ENCODE peak calls at places on chromosome 16, in ten cellular contexts. One of them, this sample, is unnamed.

GRCh38 chr16:17101646-17102045 is 369.1 kb downstream of the XYLT1 start:
- DNase-seq in sigmoid colon: no peak
- DNase-seq in SK-N-SH: no peak
- DNase-seq in upper lobe of left lung: no peak
- DNase-seq in esophagus muscularis mucosa: no peak
- DNase-seq in stomach: no peak
- DNase-seq in HepG2: no peak
- DNase-seq in transverse colon: no peak
- DNase-seq in K562: peak
- DNase-seq in H1: no peak
- DNase-seq in this sample: no peak

GRCh38 chr16:51523400-51523799 is 372.3 kb upstream of the SALL1 start:
- DNase-seq in sigmoid colon: no peak
- DNase-seq in SK-N-SH: no peak
- DNase-seq in upper lobe of left lung: no peak
- DNase-seq in esophagus muscularis mucosa: no peak
- DNase-seq in stomach: no peak
- DNase-seq in HepG2: no peak
- DNase-seq in transverse colon: no peak
- DNase-seq in K562: no peak
- DNase-seq in H1: no peak
- DNase-seq in this sample: no peak

GRCh38 chr16:28974007-28974436 is 556 bp upstream of the SPNS1 start:
- DNase-seq in sigmoid colon: no peak
- DNase-seq in SK-N-SH: peak
- DNase-seq in upper lobe of left lung: no peak
- DNase-seq in esophagus muscularis mucosa: no peak
- DNase-seq in stomach: peak
- DNase-seq in HepG2: peak
- DNase-seq in transverse colon: peak
- DNase-seq in K562: peak
- DNase-seq in H1: peak
- DNase-seq in this sample: no peak

GRCh38 chr16:28895609-28896008 is 17.3 kb downstream of the ATP2A1 start:
- DNase-seq in sigmoid colon: no peak
- DNase-seq in SK-N-SH: no peak
- DNase-seq in upper lobe of left lung: no peak
- DNase-seq in esophagus muscularis mucosa: no peak
- DNase-seq in stomach: no peak
- DNase-seq in HepG2: no peak
- DNase-seq in transverse colon: no peak
- DNase-seq in K562: no peak
- DNase-seq in H1: no peak
- DNase-seq in this sample: no peak

GRCh38 chr16:24670623-24671454 is 58.6 kb upstream of the TNRC6A start:
- DNase-seq in sigmoid colon: peak
- DNase-seq in SK-N-SH: peak
- DNase-seq in upper lobe of left lung: peak
- DNase-seq in esophagus muscularis mucosa: peak
- DNase-seq in stomach: no peak
- DNase-seq in HepG2: no peak
- DNase-seq in transverse colon: peak
- DNase-seq in K562: no peak
- DNase-seq in H1: no peak
- DNase-seq in this sample: no peak

GRCh38 chr16:50657251-50657650 is 23.9 kb downstream of the SNX20 start:
- DNase-seq in sigmoid colon: no peak
- DNase-seq in SK-N-SH: no peak
- DNase-seq in upper lobe of left lung: no peak
- DNase-seq in esophagus muscularis mucosa: no peak
- DNase-seq in stomach: no peak
- DNase-seq in HepG2: no peak
- DNase-seq in transverse colon: no peak
- DNase-seq in K562: no peak
- DNase-seq in H1: no peak
- DNase-seq in this sample: no peak

GRCh38 chr16:27751676-27752075 is 201.7 kb downstream of the KATNIP start:
- DNase-seq in sigmoid colon: no peak
- DNase-seq in SK-N-SH: no peak
- DNase-seq in upper lobe of left lung: no peak
- DNase-seq in esophagus muscularis mucosa: no peak
- DNase-seq in stomach: no peak
- DNase-seq in HepG2: no peak
- DNase-seq in transverse colon: no peak
- DNase-seq in K562: no peak
- DNase-seq in H1: no peak
- DNase-seq in this sample: no peak

GRCh38 chr16:50876263-50876662 is 134.4 kb downstream of the CYLD start:
- DNase-seq in sigmoid colon: no peak
- DNase-seq in SK-N-SH: no peak
- DNase-seq in upper lobe of left lung: no peak
- DNase-seq in esophagus muscularis mucosa: peak
- DNase-seq in stomach: no peak
- DNase-seq in HepG2: no peak
- DNase-seq in transverse colon: no peak
- DNase-seq in K562: no peak
- DNase-seq in H1: no peak
- DNase-seq in this sample: no peak

GRCh38 chr16:58863761-58864160 is 129.6 kb upstream of the GOT2 start:
- DNase-seq in sigmoid colon: no peak
- DNase-seq in SK-N-SH: peak
- DNase-seq in upper lobe of left lung: no peak
- DNase-seq in esophagus muscularis mucosa: no peak
- DNase-seq in stomach: no peak
- DNase-seq in HepG2: no peak
- DNase-seq in transverse colon: no peak
- DNase-seq in K562: no peak
- DNase-seq in H1: no peak
- DNase-seq in this sample: no peak

GRCh38 chr16:1300664-1301476 is 8.6 kb upstream of the UBE2I start:
- DNase-seq in sigmoid colon: no peak
- DNase-seq in SK-N-SH: peak
- DNase-seq in upper lobe of left lung: peak
- DNase-seq in esophagus muscularis mucosa: no peak
- DNase-seq in stomach: peak
- DNase-seq in HepG2: peak
- DNase-seq in transverse colon: peak
- DNase-seq in K562: peak
- DNase-seq in H1: no peak
- DNase-seq in this sample: no peak

GRCh38 chr16:84072014-84072413 is 29.4 kb upstream of the SLC38A8 start:
- DNase-seq in sigmoid colon: no peak
- DNase-seq in SK-N-SH: no peak
- DNase-seq in upper lobe of left lung: no peak
- DNase-seq in esophagus muscularis mucosa: no peak
- DNase-seq in stomach: no peak
- DNase-seq in HepG2: no peak
- DNase-seq in transverse colon: no peak
- DNase-seq in K562: no peak
- DNase-seq in H1: no peak
- DNase-seq in this sample: no peak

GRCh38 chr16:76583466-76583865 is 306.3 kb downstream of the CNTNAP4 start:
- DNase-seq in sigmoid colon: no peak
- DNase-seq in SK-N-SH: peak
- DNase-seq in upper lobe of left lung: no peak
- DNase-seq in esophagus muscularis mucosa: no peak
- DNase-seq in stomach: no peak
- DNase-seq in HepG2: no peak
- DNase-seq in transverse colon: no peak
- DNase-seq in K562: no peak
- DNase-seq in H1: no peak
- DNase-seq in this sample: no peak

GRCh38 chr16:1308036-1308976 is 1.1 kb upstream of the UBE2I start:
- DNase-seq in sigmoid colon: no peak
- DNase-seq in SK-N-SH: no peak
- DNase-seq in upper lobe of left lung: no peak
- DNase-seq in esophagus muscularis mucosa: no peak
- DNase-seq in stomach: no peak
- DNase-seq in HepG2: peak
- DNase-seq in transverse colon: peak
- DNase-seq in K562: no peak
- DNase-seq in H1: no peak
- DNase-seq in this sample: no peak

GRCh38 chr16:10609410-10609774 is 29.0 kb upstream of the EMP2 start:
- DNase-seq in sigmoid colon: no peak
- DNase-seq in SK-N-SH: no peak
- DNase-seq in upper lobe of left lung: no peak
- DNase-seq in esophagus muscularis mucosa: no peak
- DNase-seq in stomach: no peak
- DNase-seq in HepG2: no peak
- DNase-seq in transverse colon: no peak
- DNase-seq in K562: no peak
- DNase-seq in H1: no peak
- DNase-seq in this sample: no peak

GRCh38 chr16:72769876-72770275 is 278.1 kb downstream of the ZFHX3 start:
- DNase-seq in sigmoid colon: no peak
- DNase-seq in SK-N-SH: no peak
- DNase-seq in upper lobe of left lung: no peak
- DNase-seq in esophagus muscularis mucosa: no peak
- DNase-seq in stomach: no peak
- DNase-seq in HepG2: no peak
- DNase-seq in transverse colon: no peak
- DNase-seq in K562: no peak
- DNase-seq in H1: no peak
- DNase-seq in this sample: no peak

GRCh38 chr16:85659805-85660511 is 28.8 kb downstream of the GINS2 start:
- DNase-seq in sigmoid colon: peak
- DNase-seq in SK-N-SH: peak
- DNase-seq in upper lobe of left lung: peak
- DNase-seq in esophagus muscularis mucosa: no peak
- DNase-seq in stomach: peak
- DNase-seq in HepG2: peak
- DNase-seq in transverse colon: peak
- DNase-seq in K562: peak
- DNase-seq in H1: peak
- DNase-seq in this sample: peak
- TF ChIP-seq CTCF in sigmoid colon: peak
- TF ChIP-seq CTCF in SK-N-SH: peak
- TF ChIP-seq CTCF in upper lobe of left lung: peak
- TF ChIP-seq CTCF in esophagus muscularis mucosa: peak
- TF ChIP-seq CTCF in stomach: peak
- TF ChIP-seq CTCF in HepG2: peak
- TF ChIP-seq CTCF in transverse colon: peak
- TF ChIP-seq CTCF in K562: peak
- TF ChIP-seq CTCF in H1: peak
- TF ChIP-seq CTCF in this sample: peak

GRCh38 chr16:77723108-77723514 is 797 bp downstream of the NUDT7 start:
- DNase-seq in sigmoid colon: peak
- DNase-seq in SK-N-SH: peak
- DNase-seq in upper lobe of left lung: no peak
- DNase-seq in esophagus muscularis mucosa: no peak
- DNase-seq in stomach: no peak
- DNase-seq in HepG2: no peak
- DNase-seq in transverse colon: peak
- DNase-seq in K562: peak
- DNase-seq in H1: no peak
- DNase-seq in this sample: no peak

GRCh38 chr16:77724174-77724573 is 1.9 kb downstream of the NUDT7 start:
- DNase-seq in sigmoid colon: no peak
- DNase-seq in SK-N-SH: no peak
- DNase-seq in upper lobe of left lung: no peak
- DNase-seq in esophagus muscularis mucosa: no peak
- DNase-seq in stomach: no peak
- DNase-seq in HepG2: peak
- DNase-seq in transverse colon: no peak
- DNase-seq in K562: no peak
- DNase-seq in H1: no peak
- DNase-seq in this sample: no peak

GRCh38 chr16:77721752-77722314 is 481 bp upstream of the NUDT7 start:
- DNase-seq in sigmoid colon: no peak
- DNase-seq in SK-N-SH: no peak
- DNase-seq in upper lobe of left lung: no peak
- DNase-seq in esophagus muscularis mucosa: no peak
- DNase-seq in stomach: no peak
- DNase-seq in HepG2: no peak
- DNase-seq in transverse colon: no peak
- DNase-seq in K562: no peak
- DNase-seq in H1: no peak
- DNase-seq in this sample: no peak

DNA sequence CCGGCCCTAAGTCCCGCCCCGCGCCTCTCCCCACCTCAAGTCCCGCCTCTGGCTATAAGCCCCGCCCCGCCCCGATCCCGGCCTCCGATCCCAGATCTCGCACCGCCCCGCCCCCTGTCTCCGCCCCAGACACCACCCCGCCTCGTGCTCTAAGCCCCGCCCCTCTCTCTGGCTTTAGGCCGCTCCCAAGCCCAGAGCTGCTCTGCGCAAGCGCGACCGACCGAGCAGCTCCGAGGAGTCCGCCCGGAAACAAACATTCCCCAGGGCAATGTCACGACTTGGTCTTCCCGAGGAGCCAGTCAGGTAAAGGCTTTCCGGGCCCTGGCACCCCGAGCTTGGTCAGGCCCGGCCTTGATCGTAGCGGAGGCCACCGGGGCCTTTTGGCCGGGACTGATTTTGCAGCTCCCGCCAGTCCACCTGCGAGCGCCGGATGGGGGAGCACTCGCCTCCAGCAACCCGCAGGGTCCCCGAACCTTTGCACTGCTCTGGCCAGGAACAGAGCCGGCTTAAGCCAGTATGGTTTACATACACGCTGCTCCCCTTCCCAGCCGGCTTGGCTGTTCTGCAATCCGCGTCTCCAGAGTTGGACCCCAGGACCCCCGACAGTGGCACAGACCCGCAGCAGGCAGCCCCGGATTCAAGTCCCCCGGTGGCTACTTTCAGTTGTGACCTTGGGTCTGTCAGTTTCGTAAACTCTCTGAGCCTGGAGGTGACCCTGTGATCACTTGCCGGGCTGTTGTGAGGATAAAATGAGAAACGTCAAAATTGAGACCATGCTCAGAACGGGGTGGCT is at the start of gene NUDT7:
- DNase-seq in sigmoid colon: peak
- DNase-seq in SK-N-SH: peak
- DNase-seq in upper lobe of left lung: peak
- DNase-seq in esophagus muscularis mucosa: peak
- DNase-seq in stomach: peak
- DNase-seq in HepG2: peak
- DNase-seq in transverse colon: peak
- DNase-seq in K562: peak
- DNase-seq in H1: peak
- DNase-seq in this sample: peak
- TF ChIP-seq POLR2AphosphoS5 in sigmoid colon: peak
- TF ChIP-seq POLR2AphosphoS5 in SK-N-SH: peak
- TF ChIP-seq POLR2AphosphoS5 in upper lobe of left lung: peak
- TF ChIP-seq POLR2AphosphoS5 in esophagus muscularis mucosa: peak
- TF ChIP-seq POLR2AphosphoS5 in stomach: peak
- TF ChIP-seq POLR2AphosphoS5 in HepG2: peak
- TF ChIP-seq POLR2AphosphoS5 in transverse colon: peak
- TF ChIP-seq POLR2AphosphoS5 in K562: peak
- TF ChIP-seq POLR2AphosphoS5 in H1: peak
- TF ChIP-seq POLR2AphosphoS5 in this sample: no peak

GRCh38 chr16:85444879-85445778 is 168.0 kb upstream of the GSE1 start:
- DNase-seq in sigmoid colon: no peak
- DNase-seq in SK-N-SH: peak
- DNase-seq in upper lobe of left lung: no peak
- DNase-seq in esophagus muscularis mucosa: no peak
- DNase-seq in stomach: peak
- DNase-seq in HepG2: no peak
- DNase-seq in transverse colon: peak
- DNase-seq in K562: peak
- DNase-seq in H1: no peak
- DNase-seq in this sample: peak
- TF ChIP-seq EP300 in sigmoid colon: no peak
- TF ChIP-seq EP300 in SK-N-SH: no peak
- TF ChIP-seq EP300 in upper lobe of left lung: no peak
- TF ChIP-seq EP300 in esophagus muscularis mucosa: no peak
- TF ChIP-seq EP300 in stomach: no peak
- TF ChIP-seq EP300 in HepG2: no peak
- TF ChIP-seq EP300 in transverse colon: no peak
- TF ChIP-seq EP300 in K562: no peak
- TF ChIP-seq EP300 in H1: no peak
- TF ChIP-seq EP300 in this sample: no peak

GRCh38 chr16:54934536-54935410 is 4.1 kb downstream of the IRX5 start:
- DNase-seq in sigmoid colon: no peak
- DNase-seq in SK-N-SH: peak
- DNase-seq in upper lobe of left lung: peak
- DNase-seq in esophagus muscularis mucosa: peak
- DNase-seq in stomach: no peak
- DNase-seq in HepG2: no peak
- DNase-seq in transverse colon: no peak
- DNase-seq in K562: no peak
- DNase-seq in H1: no peak
- DNase-seq in this sample: peak
- TF ChIP-seq CTCF in sigmoid colon: no peak
- TF ChIP-seq CTCF in SK-N-SH: no peak
- TF ChIP-seq CTCF in upper lobe of left lung: no peak
- TF ChIP-seq CTCF in esophagus muscularis mucosa: no peak
- TF ChIP-seq CTCF in stomach: no peak
- TF ChIP-seq CTCF in HepG2: peak
- TF ChIP-seq CTCF in transverse colon: no peak
- TF ChIP-seq CTCF in K562: no peak
- TF ChIP-seq CTCF in H1: peak
- TF ChIP-seq CTCF in this sample: peak

This sample was measured in suprapubic skin.